ENCODE peak calls at places on chromosomes 6 and 20, in five cellular contexts. O, R, W, B and H are unnamed samples.

GRCh38 chr20:20427202-20427864 is 59.4 kb downstream of the INSM1 start:
- DNase-seq in O (no peak), R (no peak), W (no peak), B (no peak), H (no peak)

GRCh38 chr6:2791124-2792050 is 26.2 kb downstream of the WRNIP1 start:
- DNase-seq in O (no peak), R (peak; percentile 43), W (peak; percentile 97), B (peak; percentile 92), H (peak; percentile 74)

GRCh38 chr6:134997133-134997841 is 47.4 kb upstream of the ALDH8A1 start:
- DNase-seq in O (no peak), R (no peak), W (no peak), B (no peak), H (no peak)

GRCh38 chr6:100475554-100476325 is 11.0 kb upstream of the SIM1 start:
- DNase-seq in O (no peak), R (no peak), W (peak; percentile 22), B (no peak), H (no peak)

GRCh38 chr6:156776470-156776840 is 723 bp upstream of the ARID1B start:
- DNase-seq in O (peak; percentile 30), R (no peak), W (peak; percentile 44), B (peak; percentile 55), H (no peak)

GRCh38 chr6:31540640-31541039 is 1.2 kb downstream of the DDX39B start:
- DNase-seq in O (no peak), R (no peak), W (no peak), B (no peak), H (no peak)

GRCh38 chr6:90739339-90739738 is 152.5 kb upstream of the MAP3K7 start:
- DNase-seq in O (no peak), R (no peak), W (no peak), B (no peak), H (peak; percentile 70)

GRCh38 chr6:134626131-134626530 is 308.2 kb upstream of the SGK1 start:
- DNase-seq in O (no peak), R (no peak), W (no peak), B (no peak), H (no peak)

GRCh38 chr6:18335948-18336347 is 51.2 kb upstream of the RNF144B start:
- DNase-seq in O (no peak), R (no peak), W (no peak), B (no peak), H (no peak)

GRCh38 chr20:46485431-46485830 is 27.9 kb downstream of the ZNF334 start:
- DNase-seq in O (no peak), R (no peak), W (no peak), B (no peak), H (no peak)

GRCh38 chr6:94089915-94090314 is 670.6 kb upstream of the EPHA7 start:
- DNase-seq in O (no peak), R (no peak), W (no peak), B (no peak), H (no peak)

GRCh38 chr20:12130781-12131180 is 213.1 kb downstream of the BTBD3 start:
- DNase-seq in O (no peak), R (no peak), W (no peak), B (no peak), H (no peak)

GRCh38 chr6:19943042-19943441 is 105.9 kb downstream of the ID4 start:
- DNase-seq in O (no peak), R (no peak), W (no peak), B (no peak), H (no peak)

GRCh38 chr20:46430921-46431712 is 24.7 kb upstream of the ELMO2 start:
- DNase-seq in O (no peak), R (peak; percentile 18), W (no peak), B (no peak), H (no peak)

GRCh38 chr6:157982580-157983438 is 1.1 kb downstream of the SYNJ2 start:
- DNase-seq in O (no peak), R (no peak), W (peak; percentile 54), B (peak; percentile 57), H (no peak)

GRCh38 chr6:154478021-154478651 is 32.3 kb downstream of the CNKSR3 start:
- DNase-seq in O (no peak), R (no peak), W (peak; percentile 23), B (peak; percentile 58), H (no peak)

GRCh38 chr6:142187209-142187608 is 40.1 kb downstream of the VTA1 start:
- DNase-seq in O (no peak), R (no peak), W (peak; percentile 77), B (peak; percentile 71), H (no peak)

GRCh38 chr6:24600903-24601302 is 45.1 kb downstream of the KIAA0319 start:
- DNase-seq in O (peak; percentile 76), R (no peak), W (no peak), B (no peak), H (peak; percentile 45)

GRCh38 chr6:161273356-161273751 is 507 bp downstream of the AGPAT4 start:
- DNase-seq in O (no peak), R (peak; percentile 80), W (peak; percentile 48), B (peak; percentile 84), H (no peak)

GRCh38 chr6:82711992-82712788 is 348.6 kb downstream of the TPBG start:
- DNase-seq in O (no peak), R (no peak), W (no peak), B (peak; percentile 1), H (no peak)

GRCh38 chr6:38929560-38929959 is 119.0 kb upstream of the GLP1R start:
- DNase-seq in O (no peak), R (no peak), W (no peak), B (no peak), H (no peak)

DNA sequence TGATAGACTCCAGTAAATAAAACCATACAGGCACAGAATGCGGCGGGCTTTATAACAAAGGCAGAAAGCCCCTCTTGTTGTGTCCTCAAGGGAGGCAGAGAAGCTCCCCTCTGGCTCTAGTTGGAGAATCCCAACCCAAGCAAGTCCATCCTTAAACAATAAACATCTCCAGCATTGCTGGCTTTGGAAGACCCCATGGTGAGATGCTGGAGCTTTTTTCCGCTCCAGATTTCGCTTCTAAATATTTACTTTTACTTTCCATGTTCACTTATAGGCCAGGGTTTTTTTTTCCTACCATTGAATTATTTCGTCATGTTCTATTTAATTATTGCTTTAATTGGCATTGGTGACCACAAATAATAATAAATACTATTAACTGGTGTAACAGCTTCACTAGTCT is 176.2 kb downstream of the MTHFD1L start:
- DNase-seq in O (no peak), R (no peak), W (no peak), B (no peak), H (no peak)
- H4K91ac ChIP-seq in O (no peak overlapping the region), R (no peak overlapping the region), W (peak overlapping the region; percentile 82), B (no peak overlapping the region), H (no peak overlapping the region)

GRCh38 chr6:41736800-41737555 is 1.6 kb upstream of the TFEB start:
- DNase-seq in O (no peak), R (no peak), W (no peak), B (no peak), H (no peak)
- H4K91ac ChIP-seq in O (no peak overlapping the region), R (no peak overlapping the region), W (no peak overlapping the region), B (peak overlapping the region; percentile 53), H (no peak overlapping the region)

DNA sequence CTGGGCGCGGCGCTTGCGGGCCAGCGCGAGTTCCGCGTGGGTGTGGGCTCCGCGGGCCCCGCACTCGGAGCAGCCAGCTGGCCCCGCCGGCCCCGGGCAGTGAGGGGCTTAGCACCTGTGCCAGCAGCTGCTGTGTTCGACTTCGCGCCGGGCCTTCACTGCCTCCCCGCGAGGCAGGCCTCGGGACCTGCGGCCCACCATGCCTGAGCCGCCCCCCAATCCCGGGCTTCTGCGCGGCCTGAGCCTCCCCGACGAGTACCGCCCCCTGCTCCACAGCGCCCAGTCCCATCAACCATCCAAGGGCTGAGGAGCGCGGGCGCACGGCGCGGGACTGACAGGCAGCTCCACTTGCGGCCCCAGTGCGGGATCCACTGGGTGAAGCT is 36.2 kb downstream of the RIOK1 start:
- DNase-seq in O (peak; percentile 45), R (no peak), W (no peak), B (no peak), H (no peak)
- H4K91ac ChIP-seq in O (no peak overlapping the region), R (no peak overlapping the region), W (no peak overlapping the region), B (no peak overlapping the region), H (no peak overlapping the region)

DNA sequence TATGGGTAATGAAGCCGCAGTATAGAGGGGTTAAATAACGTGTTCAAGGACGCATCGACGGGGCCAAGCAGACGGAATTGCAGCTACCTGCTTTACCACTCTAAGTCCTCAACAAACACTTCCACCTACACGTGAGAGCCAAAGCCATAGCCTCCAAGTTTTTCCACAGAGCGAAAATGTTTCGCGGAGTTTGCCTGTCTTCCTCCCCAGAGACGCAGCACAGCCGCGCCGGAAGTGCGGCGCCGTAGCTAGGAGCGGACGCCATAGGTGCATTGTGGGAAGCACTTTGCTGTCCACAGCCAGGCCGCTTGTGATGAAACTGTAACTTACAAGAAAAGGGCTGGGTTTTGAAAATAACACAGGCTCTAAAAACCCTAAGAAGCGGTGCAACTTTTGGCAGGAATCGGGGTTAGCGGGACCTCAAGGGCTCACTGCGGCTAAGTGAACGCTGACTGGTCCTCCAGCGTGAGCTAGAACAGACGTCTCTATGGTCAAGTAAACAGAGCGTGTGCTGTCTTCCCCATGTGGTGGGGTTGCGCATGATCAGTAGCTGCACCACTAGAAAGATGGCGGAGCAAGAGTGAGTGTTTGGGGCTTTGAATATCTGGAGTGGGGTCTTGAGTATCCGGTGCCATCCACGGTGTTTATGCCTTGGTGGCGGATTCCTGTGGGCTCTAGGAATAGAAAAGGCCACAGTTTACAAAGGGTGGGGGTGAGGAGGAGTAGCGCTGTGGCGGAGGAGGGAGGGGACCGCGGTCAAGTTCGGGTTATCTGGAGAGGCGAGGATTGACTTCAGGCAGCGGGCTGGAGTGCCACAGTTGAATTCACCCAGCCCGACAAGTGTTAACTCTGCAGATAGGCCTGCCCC is at the start of gene RPL7L1:
- DNase-seq in O (peak; percentile 85), R (peak; percentile 75), W (peak; percentile 87), B (peak; percentile 96), H (peak; percentile 90)
- H4K91ac ChIP-seq in O (peak within 1 kb of the TSS; percentile 75), R (no peak within 1 kb of the TSS), W (peak within 1 kb of the TSS; percentile 97), B (peak within 1 kb of the TSS; percentile 93), H (no peak within 1 kb of the TSS)

GRCh38 chr6:146347690-146348089 is 195.9 kb upstream of the RAB32 start:
- DNase-seq in O (no peak), R (no peak), W (no peak), B (no peak), H (no peak)

GRCh38 chr6:146341498-146342230 is 202.0 kb upstream of the RAB32 start:
- DNase-seq in O (no peak), R (no peak), W (no peak), B (no peak), H (no peak)

GRCh38 chr6:146351018-146351417 is 192.6 kb upstream of the RAB32 start:
- DNase-seq in O (no peak), R (no peak), W (no peak), B (no peak), H (no peak)

GRCh38 chr6:146347090-146347489 is 196.5 kb upstream of the RAB32 start:
- DNase-seq in O (no peak), R (no peak), W (no peak), B (no peak), H (no peak)

DNA sequence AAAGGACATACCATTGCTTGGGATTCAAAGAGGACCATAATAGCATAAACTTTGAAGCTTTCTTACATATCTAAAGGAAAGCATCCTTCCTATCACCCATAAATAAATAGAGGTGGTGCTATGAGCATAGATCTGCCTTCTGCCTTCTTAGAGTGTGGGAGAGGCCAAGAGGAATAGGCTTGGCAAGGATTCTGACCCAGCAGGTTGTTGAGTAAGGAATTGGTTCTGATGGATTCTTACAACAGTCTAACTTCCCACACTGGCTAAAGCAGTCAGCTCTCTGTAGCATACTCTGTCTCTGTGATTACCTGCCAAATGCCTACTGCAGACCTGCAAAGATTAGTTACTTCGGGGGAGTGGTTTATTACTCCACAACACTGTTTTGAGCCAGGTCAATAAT is 198.1 kb upstream of the RAB32 start:
- DNase-seq in O (no peak), R (no peak), W (no peak), B (no peak), H (no peak)
- H4K91ac ChIP-seq in O (no peak overlapping the region), R (no peak overlapping the region), W (no peak overlapping the region), B (no peak overlapping the region), H (no peak overlapping the region)